ENCODE peak calls at places on chromosome 14, in six cellular contexts. Z is body of pancreas, Q is neuronal stem cell, O is transverse colon, V is tibial artery, T is heart left ventricle. R is an unnamed sample. For H3K27me3, the result is how much of the 10 kb centered on the place peaks cover.

GRCh38 chr14:70289138-70289537 is 70.3 kb downstream of the COX16 start:
- DNase-seq in V (no peak), O (no peak), T (no peak), Z (no peak), Q (no peak), R (no peak)

GRCh38 chr14:26598081-26598671 is 343 bp upstream of the NOVA1 start:
- DNase-seq in Z (peak), V (peak), O (peak), T (peak), Q (peak), R (peak)

GRCh38 chr14:23629204-23629603 is 7.0 kb upstream of the DHRS2 start:
- DNase-seq in V (no peak), O (no peak), Z (no peak), T (no peak), Q (no peak), R (no peak)

GRCh38 chr14:28161040-28161439 is 605.5 kb upstream of the FOXG1 start:
- DNase-seq in V (no peak), Q (no peak), T (no peak), Z (no peak), O (no peak), R (no peak)

GRCh38 chr14:106488293-106488692 is 961.9 kb downstream of the TMEM121 start:
- DNase-seq in Q (no peak), V (no peak), Z (no peak), O (no peak), T (no peak), R (no peak)

GRCh38 chr14:73170686-73171085 is 34.4 kb downstream of the PSEN1 start:
- DNase-seq in T (no peak), Q (no peak), V (no peak), O (no peak), Z (no peak), R (no peak)

GRCh38 chr14:73438993-73439392 is 19.4 kb downstream of the NUMB start:
- DNase-seq in O (no peak), Q (no peak), Z (no peak), T (no peak), V (no peak), R (no peak)

GRCh38 chr14:35558680-35559079 is 24.7 kb downstream of the INSM2 start:
- DNase-seq in Q (peak), O (no peak), V (no peak), T (no peak), Z (no peak), R (peak)

GRCh38 chr14:54818201-54819133 is 84.2 kb downstream of the GCH1 start:
- DNase-seq in Z (peak), O (peak), V (peak), Q (no peak), T (no peak), R (no peak)

GRCh38 chr14:38297681-38298080 is 41.8 kb upstream of the CLEC14A start:
- DNase-seq in Q (no peak), T (no peak), O (no peak), V (no peak), Z (no peak), R (no peak)

DNA sequence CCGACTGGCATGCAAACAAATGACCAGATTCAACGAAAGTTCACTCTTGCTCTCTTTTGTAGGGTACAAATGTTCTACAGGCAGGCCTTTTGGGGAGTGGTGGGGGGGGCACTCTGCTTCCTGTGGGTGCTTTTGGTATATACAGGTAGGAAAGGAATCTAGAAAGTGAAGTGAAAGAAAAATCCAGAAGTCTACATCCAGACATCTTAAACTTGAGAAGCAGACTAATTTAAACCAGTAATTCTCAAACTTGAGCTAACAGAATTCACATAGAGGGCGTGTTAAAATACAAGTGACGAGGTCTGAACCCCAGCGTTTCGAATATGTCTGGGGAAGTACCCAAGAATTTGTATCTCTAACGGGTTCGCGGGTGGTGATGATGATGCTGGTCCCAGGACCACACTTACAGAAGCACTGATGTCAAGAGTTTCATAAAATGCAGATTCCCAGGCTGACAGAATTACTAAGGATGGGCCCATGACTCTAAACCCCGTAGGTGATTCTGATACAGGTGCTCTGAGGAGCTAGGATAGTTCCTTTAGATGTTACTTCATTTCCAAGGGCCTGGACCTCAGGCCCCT is 480 bp upstream of the GPR135 start:
- DNase-seq in Z (no peak), V (no peak), O (no peak), Q (no peak), T (no peak), R (no peak)
- H3K4me3 ChIP-seq in Z (peak), V (peak), O (peak), Q (peak), T (peak), R (peak)

DNA sequence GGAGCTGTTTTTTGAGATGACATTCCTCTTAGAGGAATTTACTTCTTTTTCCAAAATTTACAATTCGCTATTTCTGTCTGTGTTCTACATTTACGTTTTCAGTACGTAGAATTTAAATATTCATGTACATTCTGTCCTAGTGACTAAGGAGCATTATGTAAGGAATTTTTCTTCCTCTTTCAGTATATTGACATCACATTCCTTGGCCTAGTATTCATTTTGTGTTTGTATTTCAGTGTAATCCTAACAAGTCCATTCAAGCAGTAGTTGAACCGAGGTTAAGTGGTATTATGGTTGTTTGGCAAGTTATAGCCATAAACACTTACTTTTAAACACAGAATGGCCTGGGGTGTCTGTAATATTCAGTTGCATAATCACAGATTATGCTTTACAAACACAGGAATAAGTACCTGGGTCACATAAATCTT is 465.2 kb downstream of the PCNX1 start:
- DNase-seq in Z (no peak), Q (no peak), V (no peak), T (no peak), O (no peak), R (no peak)
- H3K27me3 ChIP-seq in Z (under half), Q (under half), V (under half), T (under half), O (under half), R (under half)

GRCh38 chr14:103625361-103626095 is 3.5 kb upstream of the KLC1 start:
- DNase-seq in Z (no peak), O (peak), T (no peak), Q (no peak), V (no peak), R (peak)

GRCh38 chr14:103628221-103628683 is 759 bp upstream of the KLC1 start:
- DNase-seq in Z (peak), O (peak), V (peak), Q (peak), T (peak), R (peak)

GRCh38 chr14:103628684-103629502 is at the start of gene KLC1:
- DNase-seq in Z (peak), O (peak), Q (peak), T (peak), V (peak), R (peak)

GRCh38 chr14:103626150-103626850 is 2.7 kb upstream of the KLC1 start:
- DNase-seq in T (no peak), Q (no peak), Z (no peak), O (peak), V (no peak), R (no peak)

GRCh38 chr14:103627073-103628025 is 1.7 kb upstream of the KLC1 start:
- DNase-seq in Q (no peak), O (peak), V (no peak), Z (no peak), T (no peak), R (no peak)
- H3K4me3 ChIP-seq in Q (no peak), O (no peak), V (no peak), Z (no peak), T (no peak), R (no peak)

GRCh38 chr14:77267937-77268699 is 2.9 kb downstream of the NGB start:
- DNase-seq in V (no peak), Z (peak), O (no peak), T (no peak), Q (no peak), R (peak)
- H3K27me3 ChIP-seq in V (half or more), Z (under half), O (under half), T (under half), Q (half or more), R (under half)

DNA sequence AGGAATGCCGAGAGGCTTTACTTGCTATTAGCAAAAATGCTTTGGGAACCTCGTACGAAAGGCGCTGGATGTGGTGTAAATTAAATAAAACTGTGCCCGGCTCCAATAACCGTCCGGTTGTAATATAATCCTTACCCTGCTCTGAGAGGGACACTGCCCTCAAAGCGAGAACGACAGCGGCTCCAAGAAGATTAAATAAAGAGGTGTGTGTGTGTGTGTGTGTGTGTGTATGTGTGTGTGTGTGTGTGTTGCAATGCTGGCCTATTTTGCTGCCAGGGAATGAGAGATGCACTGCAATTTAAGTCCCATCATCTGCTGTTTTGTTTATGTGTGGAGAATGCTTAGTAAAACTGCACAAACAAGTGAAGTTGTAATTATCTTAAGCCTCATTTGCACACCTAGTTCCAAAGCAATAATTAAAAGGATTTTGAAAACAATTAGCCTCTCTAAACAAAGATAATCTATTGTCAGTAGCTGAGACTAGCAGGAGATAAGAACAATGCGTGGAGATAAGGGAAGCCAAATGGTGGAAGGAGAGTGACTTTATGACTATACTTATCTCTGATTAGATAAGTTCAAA is 1.2 kb upstream of the SIX1 start:
- DNase-seq in T (no peak), Z (no peak), V (no peak), O (no peak), Q (peak), R (peak)
- H3K4me3 ChIP-seq in T (no peak), Z (no peak), V (peak), O (no peak), Q (no peak), R (no peak)

DNA sequence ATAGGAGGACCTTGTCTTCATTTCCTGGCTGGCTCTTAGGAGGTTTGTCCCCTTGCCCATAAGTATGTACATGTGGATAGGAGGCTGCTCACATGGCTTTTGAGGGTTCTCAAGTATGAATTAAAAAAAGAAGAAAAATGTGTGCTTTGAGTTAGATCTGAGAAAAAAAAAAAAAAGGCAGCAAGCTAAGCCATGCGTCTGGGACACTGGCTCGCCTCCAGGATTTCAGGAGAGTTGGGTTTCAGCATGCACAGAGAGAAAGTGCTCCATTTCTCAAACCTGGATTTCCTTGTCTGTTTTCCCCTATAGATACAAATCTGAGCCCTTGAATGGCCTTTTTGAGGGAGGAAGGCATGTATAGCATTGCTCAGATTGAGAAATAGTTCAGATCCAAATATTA is 3.0 kb upstream of the MEG3 start:
- DNase-seq in T (no peak), O (no peak), V (no peak), Q (no peak), Z (peak), R (no peak)
- H3K27me3 ChIP-seq in T (under half), O (under half), V (under half), Q (under half), Z (under half), R (under half)

GRCh38 chr14:61322799-61323290 is 1.5 kb downstream of the PRKCH start:
- DNase-seq in V (no peak), Z (peak), O (no peak), Q (no peak), T (no peak), R (peak)
- H3K4me3 ChIP-seq in V (peak), Z (no peak), O (peak), Q (no peak), T (peak), R (peak)

R was measured in H7.